ENCODE peak calls at places on chromosomes 4 and X, in nine cellular contexts. T is GM23248, U is NCI-H1417 treated with DMSO at 0.1 percent for 48 hours, R is DMS 273 treated with DMSO at 0.1 percent for 48 hours, A is heart right ventricle, N is GM23338, I is posterior vena cava, Q is ELF-1, D is Caki2. H is an unnamed sample.

GRCh38 chr4:138223191-138223910 is 18.8 kb downstream of the SLC7A11 start:
- DNase-seq in T (no peak), U (no peak), R (no peak), A (no peak), N (peak; percentile 81), I (no peak), Q (peak; percentile 70), D (no peak), H (peak; percentile 36)

GRCh38 chrX:82218361-82218760 is 1016.5 kb downstream of the SH3BGRL start:
- DNase-seq in T (peak; percentile 23), U (peak; percentile 0), R (peak; percentile 8), A (no peak), N (peak; percentile 43), I (no peak), Q (peak; percentile 7), D (no peak), H (no peak)

GRCh38 chr4:128572778-128573241 is 236.7 kb upstream of the JADE1 start:
- DNase-seq in T (no peak), U (no peak), R (no peak), A (no peak), N (no peak), I (no peak), Q (no peak), D (peak; percentile 33), H (no peak)

GRCh38 chrX:2854918-2855317 is 26.2 kb downstream of the GYG2 start:
- DNase-seq in T (no peak), U (no peak), R (no peak), A (no peak), N (no peak), I (no peak), Q (no peak), D (no peak), H (no peak)

GRCh38 chr4:59597536-59598232 is 1602.4 kb upstream of the ADGRL3 start:
- DNase-seq in T (no peak), U (no peak), R (no peak), A (no peak), N (no peak), I (peak; percentile 62), Q (no peak), D (no peak), H (no peak)

GRCh38 chr4:101322743-101323142 is 24.6 kb downstream of the PPP3CA start:
- DNase-seq in T (no peak), U (no peak), R (no peak), A (no peak), N (no peak), I (no peak), Q (no peak), D (no peak), H (no peak)

GRCh38 chrX:118878977-118879376 is 55.4 kb downstream of the ZCCHC12 start:
- DNase-seq in T (no peak), U (no peak), R (no peak), A (no peak), N (no peak), I (no peak), Q (no peak), D (no peak), H (no peak)

GRCh38 chr4:153476829-153477574 is 10.8 kb downstream of the TMEM131L start:
- DNase-seq in T (no peak), U (no peak), R (no peak), A (no peak), N (no peak), I (no peak), Q (no peak), D (no peak), H (no peak)

GRCh38 chrX:122582280-122582679 is 601.8 kb upstream of the GRIA3 start:
- DNase-seq in T (peak; percentile 49), U (no peak), R (no peak), A (no peak), N (no peak), I (no peak), Q (no peak), D (no peak), H (no peak)

GRCh38 chr4:71732706-71733105 is 51.2 kb downstream of the GC start:
- DNase-seq in T (peak; percentile 70), U (no peak), R (no peak), A (no peak), N (peak; percentile 69), I (no peak), Q (no peak), D (peak; percentile 22), H (no peak)

GRCh38 chr4:3352505-3352904 is 59.7 kb downstream of the RGS12 start:
- DNase-seq in T (no peak), U (no peak), R (no peak), A (no peak), N (no peak), I (no peak), Q (no peak), D (no peak), H (no peak)

GRCh38 chr4:141402696-141403095 is 182.0 kb downstream of the ZNF330 start:
- DNase-seq in T (no peak), U (no peak), R (no peak), A (no peak), N (no peak), I (no peak), Q (no peak), D (no peak), H (no peak)

GRCh38 chrX:96685205-96686099 is 810 bp downstream of the DIAPH2 start:
- DNase-seq in T (peak; percentile 72), U (no peak), R (peak; percentile 57), A (peak; percentile 21), N (peak; percentile 22), I (peak; percentile 81), Q (peak; percentile 56), D (peak; percentile 50), H (peak; percentile 33)

GRCh38 chrX:73850124-73851013 is 287.4 kb downstream of the CHIC1 start:
- DNase-seq in T (peak; percentile 23), U (no peak), R (no peak), A (no peak), N (peak; percentile 36), I (no peak), Q (peak; percentile 27), D (peak; percentile 3), H (no peak)

GRCh38 chr4:141036786-141037185 is 96.5 kb downstream of the RNF150 start:
- DNase-seq in T (no peak), U (no peak), R (no peak), A (no peak), N (no peak), I (no peak), Q (no peak), D (no peak), H (no peak)

GRCh38 chr4:22736912-22737311 is 44.2 kb downstream of the GBA3 start:
- DNase-seq in T (no peak), U (no peak), R (no peak), A (no peak), N (no peak), I (no peak), Q (no peak), D (no peak), H (no peak)

GRCh38 chr4:2930135-2930805 is 32.9 kb downstream of the NOP14 start:
- DNase-seq in T (no peak), U (no peak), R (no peak), A (peak; percentile 7), N (no peak), I (peak; percentile 70), Q (no peak), D (no peak), H (peak; percentile 20)

GRCh38 chr4:113141901-113142346 is 92.5 kb downstream of the ANK2 start:
- DNase-seq in T (peak; percentile 75), U (peak; percentile 40), R (no peak), A (no peak), N (no peak), I (no peak), Q (no peak), D (peak; percentile 66), H (no peak)

H was measured in H9.